ENCODE peak calls at places on chromosomes 2 and 18, in nine cellular contexts. J is body of pancreas, S is HCT116, N is tibial nerve, F is breast epithelium, D is upper lobe of left lung, O is stomach, X is adrenal gland, A is GM12878. B is an unnamed sample.

GRCh38 chr2:235836416-235837042 is 331.7 kb downstream of the GBX2 start:
- DNase-seq in D (no peak), N (no peak), X (no peak), A (no peak), S (no peak), O (no peak), J (no peak), F (no peak), B (no peak)

GRCh38 chr2:64025741-64026140 is 6.5 kb upstream of the VPS54 start:
- DNase-seq in O (no peak), S (no peak), D (no peak), A (no peak), X (no peak), N (no peak), F (no peak), J (no peak), B (no peak)

GRCh38 chr18:54151376-54151775 is 73.1 kb downstream of the MBD2 start:
- DNase-seq in N (no peak), X (no peak), J (no peak), A (no peak), S (no peak), O (no peak), F (no peak), D (no peak), B (no peak)

GRCh38 chr2:164847291-164847690 is 5.7 kb upstream of the COBLL1 start:
- DNase-seq in N (no peak), A (no peak), J (no peak), S (no peak), D (no peak), O (no peak), X (no peak), F (no peak), B (no peak)

GRCh38 chr18:59556265-59556664 is 141.0 kb downstream of the CCBE1 start:
- DNase-seq in J (no peak), F (no peak), N (no peak), S (no peak), X (no peak), A (no peak), D (no peak), O (no peak), B (no peak)

GRCh38 chr2:67215636-67216035 is 181.5 kb upstream of the ETAA1 start:
- DNase-seq in S (no peak), A (no peak), N (no peak), D (no peak), F (no peak), O (no peak), X (no peak), J (no peak), B (no peak)

GRCh38 chr18:55101458-55101824 is 142.2 kb upstream of the CCDC68 start:
- DNase-seq in S (no peak), N (no peak), F (no peak), J (no peak), O (no peak), D (no peak), X (no peak), A (no peak), B (no peak)

GRCh38 chr2:240219208-240219890 is 78.9 kb upstream of the OTOS start:
- DNase-seq in A (no peak), X (no peak), N (no peak), F (peak; percentile 15), D (peak; percentile 15), O (peak; percentile 3), J (no peak), S (no peak), B (no peak)

GRCh38 chr2:46648141-46648742 is 168.9 kb downstream of the TMEM247 start:
- DNase-seq in N (no peak), S (no peak), F (peak; percentile 66), J (no peak), O (peak; percentile 37), D (no peak), X (no peak), A (no peak), B (no peak)

GRCh38 chr2:112021781-112022231 is 33.3 kb upstream of the TMEM87B start:
- DNase-seq in D (no peak), J (no peak), S (no peak), X (no peak), O (no peak), F (no peak), A (no peak), N (no peak), B (no peak)

GRCh38 chr2:43131051-43131889 is 95.1 kb downstream of the ZFP36L2 start:
- DNase-seq in J (peak; percentile 87), A (no peak), X (peak; percentile 77), F (peak; percentile 88), S (peak; percentile 89), O (peak; percentile 94), N (peak; percentile 36), D (peak; percentile 94), B (peak; percentile 93)
- TF ChIP-seq POLR2A in J (no peak), A (no peak), X (no peak), F (no peak), S (no peak), O (no peak), N (no peak), D (no peak), B (peak; percentile 62)

GRCh38 chr2:28952806-28953190 is 28.3 kb upstream of the TOGARAM2 start:
- DNase-seq in D (no peak), X (no peak), N (no peak), A (no peak), O (no peak), F (no peak), J (no peak), S (no peak), B (no peak)
- TF ChIP-seq CTCF in D (no peak), X (no peak), N (no peak), A (peak; percentile 34), O (no peak), F (no peak), J (no peak), S (peak; percentile 29), B (no peak)

GRCh38 chr2:233217892-233218377 is 33.5 kb upstream of the ATG16L1 start:
- DNase-seq in N (no peak), J (no peak), D (no peak), A (no peak), X (no peak), F (no peak), O (peak; percentile 44), S (no peak), B (no peak)
- TF ChIP-seq POLR2A in N (no peak), J (no peak), D (no peak), A (no peak), X (no peak), F (no peak), O (no peak), S (no peak), B (no peak)

DNA sequence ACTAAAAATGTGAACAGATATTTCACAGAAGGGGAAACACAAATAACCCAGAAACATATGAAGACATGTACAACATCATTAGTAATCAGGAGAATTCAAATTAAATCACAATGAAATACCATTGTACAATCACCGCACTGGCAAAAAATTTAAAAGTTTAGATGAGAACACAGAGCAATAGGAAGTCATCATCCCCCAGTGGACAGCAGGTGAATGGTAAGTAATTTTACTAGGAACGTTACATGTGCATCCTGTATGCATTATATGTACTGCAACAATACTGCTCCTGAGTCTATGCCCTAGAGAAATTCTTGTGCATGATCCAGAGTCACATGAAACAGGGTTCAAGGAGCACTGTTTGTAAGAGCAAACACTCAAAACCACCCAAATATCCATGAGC is 713.8 kb downstream of the NRXN1 start:
- DNase-seq in D (no peak), A (no peak), F (no peak), O (no peak), J (no peak), N (no peak), X (no peak), S (no peak), B (no peak)
- TF ChIP-seq CTCF in D (no peak), A (no peak), F (no peak), O (no peak), J (no peak), N (no peak), X (no peak), S (peak; percentile 17), B (no peak)

GRCh38 chr2:190881074-190881479 is 456 bp downstream of the GLS start:
- DNase-seq in X (no peak), J (no peak), S (no peak), D (no peak), A (no peak), O (no peak), N (no peak), F (no peak), B (no peak)
- TF ChIP-seq POLR2A in X (no peak), J (no peak), S (no peak), D (no peak), A (peak; percentile 68), O (no peak), N (no peak), F (no peak), B (no peak)

GRCh38 chr2:241598487-241598886 is 38.5 kb downstream of the THAP4 start:
- DNase-seq in A (no peak), F (no peak), S (peak; percentile 27), O (no peak), J (peak; percentile 40), X (no peak), D (peak; percentile 48), N (no peak), B (no peak)
- TF ChIP-seq CTCF in A (peak; percentile 36), F (no peak), S (peak; percentile 47), O (peak; percentile 36), J (peak; percentile 18), X (peak; percentile 9), D (no peak), N (peak; percentile 12), B (peak; percentile 18)

GRCh38 chr18:31498450-31499156 is 626 bp downstream of the DSG2 start:
- DNase-seq in D (no peak), O (no peak), S (no peak), J (peak; percentile 21), N (no peak), F (no peak), A (no peak), X (no peak), B (peak; percentile 52)

GRCh38 chr18:31497404-31497710 is 620 bp upstream of the DSG2 start:
- DNase-seq in J (peak; percentile 39), F (no peak), S (no peak), N (no peak), O (no peak), A (no peak), D (peak; percentile 34), X (no peak), B (peak; percentile 47)

GRCh38 chr18:31500161-31500688 is 2.2 kb downstream of the DSG2 start:
- DNase-seq in O (no peak), S (no peak), F (no peak), N (no peak), J (no peak), X (no peak), A (peak; percentile 89), D (no peak), B (peak; percentile 42)

GRCh38 chr18:31499157-31499524 is 1.2 kb downstream of the DSG2 start:
- DNase-seq in X (no peak), J (no peak), N (no peak), F (no peak), O (no peak), S (no peak), A (no peak), D (no peak), B (no peak)

GRCh38 chr18:31497711-31498449 is at the start of gene DSG2:
- DNase-seq in D (peak; percentile 82), S (no peak), N (no peak), O (peak; percentile 86), J (peak; percentile 86), A (no peak), F (peak; percentile 84), X (peak; percentile 54), B (peak; percentile 92)
- TF ChIP-seq POLR2A in D (no peak), S (peak; percentile 15), N (no peak), O (no peak), J (peak; percentile 78), A (peak; percentile 89), F (no peak), X (no peak), B (peak; percentile 87)

GRCh38 chr2:109407401-109408335 is 206.1 kb downstream of the SEPTIN10 start:
- DNase-seq in S (no peak), O (no peak), A (no peak), F (peak; percentile 81), N (no peak), X (no peak), D (no peak), J (no peak), B (no peak)
- TF ChIP-seq CTCF in S (no peak), O (no peak), A (no peak), F (no peak), N (no peak), X (no peak), D (no peak), J (no peak), B (no peak)

B was measured in transverse colon.